ENCODE peak calls at places on chromosomes 5 and 9, in five cellular contexts. One of them, this sample, is unnamed.

GRCh38 chr9:14768561-14769234 is 46.2 kb upstream of the CER1 start:
- DNase-seq in NCI-H510A: no peak
- DNase-seq in PC-9: peak
- DNase-seq in frontal cortex: peak
- DNase-seq in fibroblast of the aortic adventitia: peak
- DNase-seq in this sample: peak

GRCh38 chr9:37421914-37422288 is 595 bp upstream of the GRHPR start:
- DNase-seq in frontal cortex: no peak
- DNase-seq in NCI-H510A: no peak
- DNase-seq in PC-9: peak
- DNase-seq in fibroblast of the aortic adventitia: no peak
- DNase-seq in this sample: no peak

GRCh38 chr5:174935854-174936474 is 211.6 kb downstream of the MSX2 start:
- DNase-seq in frontal cortex: peak
- DNase-seq in NCI-H510A: no peak
- DNase-seq in fibroblast of the aortic adventitia: peak
- DNase-seq in PC-9: peak
- DNase-seq in this sample: no peak

GRCh38 chr9:131860430-131860829 is 120.6 kb upstream of the RAPGEF1 start:
- DNase-seq in PC-9: no peak
- DNase-seq in NCI-H510A: no peak
- DNase-seq in frontal cortex: no peak
- DNase-seq in fibroblast of the aortic adventitia: no peak
- DNase-seq in this sample: no peak

GRCh38 chr9:91117474-91117891 is 244.2 kb downstream of the AUH start:
- DNase-seq in NCI-H510A: no peak
- DNase-seq in fibroblast of the aortic adventitia: no peak
- DNase-seq in frontal cortex: no peak
- DNase-seq in PC-9: no peak
- DNase-seq in this sample: no peak

GRCh38 chr9:114180701-114181582 is 25.6 kb downstream of the COL27A1 start:
- DNase-seq in frontal cortex: no peak
- DNase-seq in NCI-H510A: no peak
- DNase-seq in fibroblast of the aortic adventitia: peak
- DNase-seq in PC-9: no peak
- DNase-seq in this sample: no peak

GRCh38 chr9:124456341-124457078 is 6.3 kb downstream of the ADGRD2 start:
- DNase-seq in NCI-H510A: no peak
- DNase-seq in fibroblast of the aortic adventitia: no peak
- DNase-seq in PC-9: no peak
- DNase-seq in frontal cortex: no peak
- DNase-seq in this sample: no peak

GRCh38 chr9:116045083-116045482 is 108.5 kb upstream of the PAPPA start:
- DNase-seq in fibroblast of the aortic adventitia: no peak
- DNase-seq in frontal cortex: no peak
- DNase-seq in PC-9: no peak
- DNase-seq in NCI-H510A: no peak
- DNase-seq in this sample: no peak

GRCh38 chr9:136880651-136881050 is 5.7 kb upstream of the TRAF2 start:
- DNase-seq in frontal cortex: no peak
- DNase-seq in PC-9: no peak
- DNase-seq in fibroblast of the aortic adventitia: no peak
- DNase-seq in NCI-H510A: no peak
- DNase-seq in this sample: no peak

GRCh38 chr5:32507738-32508434 is 63.3 kb upstream of the ZFR start:
- DNase-seq in PC-9: no peak
- DNase-seq in frontal cortex: no peak
- DNase-seq in NCI-H510A: no peak
- DNase-seq in fibroblast of the aortic adventitia: peak
- DNase-seq in this sample: no peak

GRCh38 chr9:130368631-130369103 is 76.1 kb upstream of the ASS1 start:
- DNase-seq in NCI-H510A: no peak
- DNase-seq in fibroblast of the aortic adventitia: no peak
- DNase-seq in PC-9: peak
- DNase-seq in frontal cortex: no peak
- DNase-seq in this sample: no peak

GRCh38 chr5:97544279-97545077 is 361.4 kb upstream of the RIOK2 start:
- DNase-seq in fibroblast of the aortic adventitia: no peak
- DNase-seq in frontal cortex: no peak
- DNase-seq in PC-9: no peak
- DNase-seq in NCI-H510A: no peak
- DNase-seq in this sample: no peak

GRCh38 chr9:23830459-23830805 is 4.4 kb upstream of the ELAVL2 start:
- DNase-seq in NCI-H510A: no peak
- DNase-seq in PC-9: no peak
- DNase-seq in fibroblast of the aortic adventitia: no peak
- DNase-seq in frontal cortex: no peak
- DNase-seq in this sample: no peak

GRCh38 chr5:62689599-62690368 is 111.2 kb downstream of the LRRC70 start:
- DNase-seq in NCI-H510A: no peak
- DNase-seq in PC-9: no peak
- DNase-seq in frontal cortex: no peak
- DNase-seq in fibroblast of the aortic adventitia: peak
- DNase-seq in this sample: no peak

GRCh38 chr9:134391319-134392231 is 65.3 kb downstream of the RXRA start:
- DNase-seq in frontal cortex: no peak
- DNase-seq in fibroblast of the aortic adventitia: no peak
- DNase-seq in NCI-H510A: no peak
- DNase-seq in PC-9: no peak
- DNase-seq in this sample: no peak

GRCh38 chr5:112656456-112656855 is 81.2 kb upstream of the APC start:
- DNase-seq in PC-9: no peak
- DNase-seq in fibroblast of the aortic adventitia: no peak
- DNase-seq in frontal cortex: no peak
- DNase-seq in NCI-H510A: no peak
- DNase-seq in this sample: no peak

GRCh38 chr5:180101451-180102105 is 30.0 kb upstream of the RNF130 start:
- DNase-seq in frontal cortex: no peak
- DNase-seq in NCI-H510A: no peak
- DNase-seq in PC-9: no peak
- DNase-seq in fibroblast of the aortic adventitia: no peak
- DNase-seq in this sample: no peak

GRCh38 chr5:159106193-159106568 is 6.5 kb upstream of the EBF1 start:
- DNase-seq in PC-9: no peak
- DNase-seq in fibroblast of the aortic adventitia: no peak
- DNase-seq in frontal cortex: no peak
- DNase-seq in NCI-H510A: no peak
- DNase-seq in this sample: no peak

GRCh38 chr9:138014570-138014958 is 137.0 kb downstream of the CACNA1B start:
- DNase-seq in frontal cortex: no peak
- DNase-seq in PC-9: no peak
- DNase-seq in fibroblast of the aortic adventitia: no peak
- DNase-seq in NCI-H510A: no peak
- DNase-seq in this sample: no peak

GRCh38 chr9:109012009-109012875 is 1.1 kb downstream of the CTNNAL1 start:
- DNase-seq in frontal cortex: peak
- DNase-seq in NCI-H510A: peak
- DNase-seq in fibroblast of the aortic adventitia: peak
- DNase-seq in PC-9: peak
- DNase-seq in this sample: no peak

GRCh38 chr5:6540111-6540830 is 91.6 kb downstream of the UBE2QL1 start:
- DNase-seq in PC-9: no peak
- DNase-seq in fibroblast of the aortic adventitia: no peak
- DNase-seq in NCI-H510A: no peak
- DNase-seq in frontal cortex: no peak
- DNase-seq in this sample: no peak

GRCh38 chr9:126699401-126699851 is 85.7 kb downstream of the LMX1B start:
- DNase-seq in PC-9: no peak
- DNase-seq in frontal cortex: no peak
- DNase-seq in NCI-H510A: no peak
- DNase-seq in fibroblast of the aortic adventitia: no peak
- DNase-seq in this sample: no peak

GRCh38 chr5:134948929-134949328 is 18.8 kb upstream of the CATSPER3 start:
- DNase-seq in PC-9: no peak
- DNase-seq in NCI-H510A: no peak
- DNase-seq in frontal cortex: no peak
- DNase-seq in fibroblast of the aortic adventitia: peak
- DNase-seq in this sample: no peak

GRCh38 chr5:181188700-181189362 is 16.2 kb downstream of the TRIM7 start:
- DNase-seq in PC-9: peak
- DNase-seq in NCI-H510A: no peak
- DNase-seq in fibroblast of the aortic adventitia: peak
- DNase-seq in frontal cortex: no peak
- DNase-seq in this sample: no peak

GRCh38 chr9:133448487-133448972 is 11.2 kb upstream of the CACFD1 start:
- DNase-seq in PC-9: no peak
- DNase-seq in fibroblast of the aortic adventitia: no peak
- DNase-seq in frontal cortex: no peak
- DNase-seq in NCI-H510A: no peak
- DNase-seq in this sample: no peak

GRCh38 chr9:122777935-122778671 is 10.6 kb upstream of the OR5C1 start:
- DNase-seq in frontal cortex: no peak
- DNase-seq in PC-9: peak
- DNase-seq in NCI-H510A: no peak
- DNase-seq in fibroblast of the aortic adventitia: no peak
- DNase-seq in this sample: no peak

GRCh38 chr9:126589349-126589748 is 24.4 kb upstream of the LMX1B start:
- DNase-seq in NCI-H510A: no peak
- DNase-seq in PC-9: no peak
- DNase-seq in fibroblast of the aortic adventitia: no peak
- DNase-seq in frontal cortex: no peak
- DNase-seq in this sample: no peak

GRCh38 chr9:1429328-1429727 is 379.2 kb downstream of the DMRT2 start:
- DNase-seq in NCI-H510A: peak
- DNase-seq in frontal cortex: no peak
- DNase-seq in PC-9: no peak
- DNase-seq in fibroblast of the aortic adventitia: no peak
- DNase-seq in this sample: no peak

GRCh38 chr9:71628247-71628646 is 140.1 kb downstream of the CEMIP2 start:
- DNase-seq in NCI-H510A: no peak
- DNase-seq in PC-9: no peak
- DNase-seq in frontal cortex: no peak
- DNase-seq in fibroblast of the aortic adventitia: peak
- DNase-seq in this sample: no peak

GRCh38 chr5:68898961-68899471 is 194.8 kb upstream of the SLC30A5 start:
- DNase-seq in PC-9: peak
- DNase-seq in NCI-H510A: peak
- DNase-seq in frontal cortex: no peak
- DNase-seq in fibroblast of the aortic adventitia: peak
- DNase-seq in this sample: peak

GRCh38 chr5:135834639-135835529 is at the start of gene SLC25A48:
- DNase-seq in NCI-H510A: peak
- DNase-seq in frontal cortex: peak
- DNase-seq in PC-9: no peak
- DNase-seq in fibroblast of the aortic adventitia: no peak
- DNase-seq in this sample: no peak